ENCODE peak calls at places on chromosomes 12 and 14, in eight cellular contexts. T, M, U, Z, N, X, V and G are unnamed samples.

GRCh38 chr12:32644455-32644854 is 34.6 kb upstream of the DNM1L start:
- DNase-seq in T (no peak), M (no peak), U (no peak), Z (no peak), N (no peak), X (no peak), V (no peak), G (no peak)

GRCh38 chr14:54715811-54716210 is 148.9 kb downstream of the SAMD4A start:
- DNase-seq in T (no peak), M (no peak), U (no peak), Z (no peak), N (no peak), X (no peak), V (no peak), G (no peak)

GRCh38 chr12:75728826-75729225 is 217.4 kb upstream of the KRR1 start:
- DNase-seq in T (no peak), M (no peak), U (no peak), Z (no peak), N (no peak), X (no peak), V (no peak), G (no peak)

GRCh38 chr12:57224973-57225679 is 4.4 kb upstream of the SHMT2 start:
- DNase-seq in T (peak), M (no peak), U (no peak), Z (peak), N (no peak), X (no peak), V (peak), G (peak)

GRCh38 chr12:131892711-131893604 is 1.5 kb upstream of the ULK1 start:
- DNase-seq in T (no peak), M (no peak), U (peak), Z (no peak), N (no peak), X (no peak), V (no peak), G (no peak)

GRCh38 chr12:71014180-71014785 is 93.7 kb upstream of the PTPRR start:
- DNase-seq in T (no peak), M (no peak), U (no peak), Z (no peak), N (no peak), X (no peak), V (peak), G (no peak)

GRCh38 chr14:105258846-105259245 is 10.5 kb downstream of the BTBD6 start:
- DNase-seq in T (no peak), M (no peak), U (no peak), Z (no peak), N (no peak), X (no peak), V (no peak), G (no peak)

GRCh38 chr12:113065126-113066007 is 8.8 kb downstream of the DTX1 start:
- DNase-seq in T (peak), M (no peak), U (no peak), Z (peak), N (no peak), X (no peak), V (peak), G (no peak)

GRCh38 chr12:98998697-98999299 is 353.7 kb downstream of the APAF1 start:
- DNase-seq in T (peak), M (peak), U (peak), Z (no peak), N (no peak), X (no peak), V (peak), G (no peak)

GRCh38 chr14:52840916-52841315 is 49.5 kb upstream of the GNPNAT1 start:
- DNase-seq in T (no peak), M (no peak), U (peak), Z (no peak), N (peak), X (peak), V (no peak), G (no peak)

GRCh38 chr12:31959701-31960391 is 631 bp downstream of the RESF1 start:
- DNase-seq in T (peak), M (no peak), U (no peak), Z (peak), N (peak), X (peak), V (peak), G (peak)

GRCh38 chr14:24789277-24789832 is 155.4 kb upstream of the GZMB start:
- DNase-seq in T (no peak), M (no peak), U (no peak), Z (no peak), N (no peak), X (no peak), V (no peak), G (no peak)

GRCh38 chr14:96363751-96364336 is 518 bp downstream of the GSKIP start:
- DNase-seq in T (peak), M (peak), U (no peak), Z (peak), N (peak), X (no peak), V (peak), G (peak)

GRCh38 chr14:75301666-75302325 is 23.2 kb downstream of the FOS start:
- DNase-seq in T (no peak), M (no peak), U (no peak), Z (no peak), N (no peak), X (peak), V (no peak), G (no peak)

GRCh38 chr12:92943482-92944250 is 14.6 kb upstream of the EEA1 start:
- DNase-seq in T (no peak), M (no peak), U (no peak), Z (no peak), N (no peak), X (no peak), V (peak), G (no peak)

GRCh38 chr14:102805454-102805891 is 28.2 kb downstream of the TRAF3 start:
- DNase-seq in T (no peak), M (no peak), U (no peak), Z (no peak), N (no peak), X (no peak), V (no peak), G (no peak)

GRCh38 chr14:68109132-68109531 is 289.6 kb downstream of the RAD51B start:
- DNase-seq in T (no peak), M (no peak), U (no peak), Z (no peak), N (no peak), X (no peak), V (no peak), G (no peak)

GRCh38 chr12:10136637-10137205 is 6.7 kb upstream of the CLEC7A start:
- DNase-seq in T (no peak), M (no peak), U (no peak), Z (no peak), N (no peak), X (no peak), V (no peak), G (no peak)

GRCh38 chr12:6840428-6841138 is at the start of gene GNB3:
- DNase-seq in T (peak), M (no peak), U (no peak), Z (no peak), N (no peak), X (no peak), V (no peak), G (peak)

GRCh38 chr12:19671695-19672094 is 232.4 kb downstream of the AEBP2 start:
- DNase-seq in T (no peak), M (no peak), U (no peak), Z (no peak), N (no peak), X (no peak), V (no peak), G (no peak)

GRCh38 chr12:131941987-131942341 is 7.8 kb upstream of the EP400 start:
- DNase-seq in T (no peak), M (no peak), U (no peak), Z (no peak), N (no peak), X (peak), V (no peak), G (no peak)

GRCh38 chr12:47811581-47812484 is 7.9 kb downstream of the HDAC7 start:
- DNase-seq in T (no peak), M (no peak), U (no peak), Z (no peak), N (peak), X (peak), V (no peak), G (no peak)

GRCh38 chr14:36646664-36647416 is 14.8 kb upstream of the PAX9 start:
- DNase-seq in T (peak), M (no peak), U (no peak), Z (peak), N (no peak), X (peak), V (peak), G (no peak)

GRCh38 chr12:105083041-105083440 is 1.2 kb downstream of the ALDH1L2 start:
- DNase-seq in T (peak), M (no peak), U (no peak), Z (no peak), N (no peak), X (no peak), V (peak), G (peak)

GRCh38 chr12:86137936-86138335 is 118.3 kb downstream of the MGAT4C start:
- DNase-seq in T (no peak), M (no peak), U (no peak), Z (no peak), N (no peak), X (no peak), V (no peak), G (no peak)